ENCODE peak calls at places on chromosomes 1 and 21, in nine cellular contexts. R, V, Z, K, N, X, I, C and O are unnamed samples.

GRCh38 chr1:29640428-29640785 is 404.1 kb downstream of the PTPRU start:
- DNase-seq in R (no peak), V (no peak), Z (peak), K (no peak), N (no peak), X (no peak), I (no peak), C (no peak), O (no peak)

GRCh38 chr1:1529321-1529720 is 11.1 kb downstream of the TMEM240 start:
- DNase-seq in R (no peak), V (no peak), Z (no peak), K (no peak), N (no peak), X (no peak), I (no peak), C (no peak), O (no peak)

GRCh38 chr1:156052862-156053769 is 482 bp downstream of the UBQLN4 start:
- DNase-seq in R (no peak), V (no peak), Z (peak), K (peak), N (peak), X (peak), I (peak), C (peak), O (peak)

GRCh38 chr1:44810101-44810761 is 1.9 kb downstream of the BTBD19 start:
- DNase-seq in R (no peak), V (no peak), Z (no peak), K (no peak), N (no peak), X (no peak), I (peak), C (peak), O (peak)

GRCh38 chr1:211236633-211237321 is 22.4 kb upstream of the RCOR3 start:
- DNase-seq in R (no peak), V (peak), Z (no peak), K (no peak), N (no peak), X (no peak), I (no peak), C (no peak), O (no peak)

GRCh38 chr1:30084909-30085571 is 638.3 kb downstream of the MATN1 start:
- DNase-seq in R (no peak), V (no peak), Z (no peak), K (no peak), N (no peak), X (no peak), I (no peak), C (no peak), O (no peak)

GRCh38 chr21:32007461-32007860 is 134.6 kb downstream of the HUNK start:
- DNase-seq in R (no peak), V (no peak), Z (no peak), K (no peak), N (no peak), X (no peak), I (no peak), C (no peak), O (no peak)

GRCh38 chr1:45995298-45995697 is 137.1 kb downstream of the PIK3R3 start:
- DNase-seq in R (no peak), V (no peak), Z (no peak), K (no peak), N (no peak), X (no peak), I (no peak), C (no peak), O (no peak)

GRCh38 chr1:247338723-247339270 is 7.1 kb upstream of the ZNF496 start:
- DNase-seq in R (no peak), V (no peak), Z (no peak), K (no peak), N (no peak), X (no peak), I (no peak), C (no peak), O (no peak)

GRCh38 chr1:221696045-221696444 is 45.8 kb downstream of the DUSP10 start:
- DNase-seq in R (no peak), V (no peak), Z (no peak), K (no peak), N (no peak), X (no peak), I (no peak), C (no peak), O (no peak)

GRCh38 chr1:206512521-206513180 is 5.3 kb downstream of the RASSF5 start:
- DNase-seq in R (no peak), V (no peak), Z (no peak), K (no peak), N (no peak), X (no peak), I (no peak), C (peak), O (no peak)

GRCh38 chr1:24888971-24889670 is 41.0 kb downstream of the RUNX3 start:
- DNase-seq in R (no peak), V (no peak), Z (no peak), K (no peak), N (no peak), X (no peak), I (no peak), C (no peak), O (no peak)